ENCODE peak calls at places on chromosome 16, in six cellular contexts. J, O, T, B, U and H are unnamed samples.

GRCh38 chr16:78150233-78150632 is 50.8 kb downstream of the WWOX start:
- DNase-seq in T (no peak), U (no peak), J (no peak), O (no peak), B (no peak), H (no peak)

GRCh38 chr16:3514621-3515020 is 13.8 kb downstream of the CLUAP1 start:
- DNase-seq in T (no peak), O (no peak), U (no peak), J (no peak), B (no peak), H (no peak)

GRCh38 chr16:61780161-61780560 is 256.1 kb downstream of the CDH8 start:
- DNase-seq in J (no peak), T (no peak), B (no peak), U (no peak), O (no peak), H (no peak)

GRCh38 chr16:67665598-67665997 is 952 bp downstream of the ENKD1 start:
- DNase-seq in O (no peak), J (no peak), T (no peak), B (no peak), U (no peak), H (no peak)

GRCh38 chr16:64094992-64095579 is 1026.8 kb downstream of the CDH11 start:
- DNase-seq in U (no peak), B (no peak), J (no peak), T (no peak), O (no peak), H (no peak)

GRCh38 chr16:81720973-81721907 is 57.9 kb upstream of the PLCG2 start:
- DNase-seq in J (no peak), O (no peak), T (no peak), B (no peak), U (no peak), H (no peak)

GRCh38 chr16:5633845-5634440 is 536.3 kb upstream of the EEF2KMT start:
- DNase-seq in U (peak), T (no peak), J (peak), O (peak), B (no peak), H (no peak)

GRCh38 chr16:35311475-35311874 is 1852.1 kb downstream of the TP53TG3F start:
- DNase-seq in B (no peak), U (no peak), J (no peak), O (no peak), T (no peak), H (no peak)

GRCh38 chr16:19502395-19503131 is 19.3 kb downstream of the GDE1 start:
- DNase-seq in O (peak), J (peak), U (peak), T (peak), B (peak), H (peak)

GRCh38 chr16:84950906-84951305 is 60.4 kb downstream of the ZDHHC7 start:
- DNase-seq in T (peak), U (no peak), J (peak), B (no peak), O (no peak), H (no peak)